ENCODE peak calls at places on chromosome 18, in five cellular contexts. F is T-helper 2 cell; U is stimulated activated CD4-positive, alpha-beta T cell treated with anti-CD3 and anti-CD28 coated beads, Interleukin-1b, Interleukin-23, amount 100 ng/mL, for 24 hours; S is GDM1; V is astrocyte of the spinal cord. G is an unnamed sample.

GRCh38 chr18:69585696-69586095 is 185.0 kb downstream of the DOK6 start:
- DNase-seq in S (no peak), F (no peak), U (no peak), V (no peak), G (no peak)

GRCh38 chr18:48316177-48316576 is 93.0 kb downstream of the ZBTB7C start:
- DNase-seq in V (no peak), U (no peak), S (no peak), F (no peak), G (no peak)

GRCh38 chr18:12326711-12327460 is 18.8 kb downstream of the TUBB6 start:
- DNase-seq in V (no peak), F (no peak), U (no peak), S (no peak), G (no peak)

GRCh38 chr18:23114171-23114881 is 21.0 kb upstream of the CABLES1 start:
- DNase-seq in U (no peak), S (no peak), F (no peak), V (peak), G (no peak)

GRCh38 chr18:45248240-45248903 is 366.9 kb upstream of the SLC14A2 start:
- DNase-seq in F (no peak), S (peak), V (peak), U (no peak), G (no peak)

GRCh38 chr18:50466634-50467033 is 91.8 kb downstream of the SKA1 start:
- DNase-seq in V (no peak), F (no peak), U (no peak), S (no peak), G (no peak)

GRCh38 chr18:1048048-1048447 is 143.4 kb downstream of the ADCYAP1 start:
- DNase-seq in U (no peak), V (peak), F (no peak), S (no peak), G (no peak)

GRCh38 chr18:25166113-25166512 is 185.9 kb downstream of the ZNF521 start:
- DNase-seq in S (no peak), U (no peak), V (no peak), F (no peak), G (no peak)

GRCh38 chr18:36634573-36635216 is 194.1 kb downstream of the TPGS2 start:
- DNase-seq in S (no peak), U (no peak), F (no peak), V (no peak), G (no peak)

GRCh38 chr18:8987250-8987649 is 115.2 kb upstream of the NDUFV2 start:
- DNase-seq in V (no peak), U (no peak), F (no peak), S (no peak), G (no peak)

GRCh38 chr18:30485078-30485477 is 557.5 kb downstream of the DSC3 start:
- DNase-seq in U (no peak), F (no peak), V (no peak), S (no peak), G (no peak)

GRCh38 chr18:77250501-77250925 is 865 bp downstream of the GALR1 start:
- DNase-seq in V (no peak), U (no peak), F (no peak), S (no peak), G (no peak)

GRCh38 chr18:72727038-72727690 is 140.6 kb downstream of the NETO1 start:
- DNase-seq in S (no peak), F (no peak), U (no peak), V (peak), G (no peak)

GRCh38 chr18:28039078-28039477 is 137.9 kb downstream of the CDH2 start:
- DNase-seq in S (no peak), F (no peak), V (peak), U (no peak), G (no peak)

GRCh38 chr18:6370410-6370809 is 44.3 kb downstream of the L3MBTL4 start:
- DNase-seq in U (no peak), V (no peak), F (no peak), S (no peak), G (no peak)